ENCODE peak calls at places on chromosome 13, in five cellular contexts. A is IMR-90, T is SK-N-SH, Y is GM12878, C is K562. H is an unnamed sample.

GRCh38 chr13:20217168-20217567 is 15.0 kb downstream of the GJB6 start:
- DNase-seq in T (no peak), A (no peak), C (no peak), Y (no peak), H (peak)

GRCh38 chr13:107035778-107036177 is 467.8 kb upstream of the ARGLU1 start:
- DNase-seq in A (peak), C (no peak), T (no peak), Y (no peak), H (no peak)

GRCh38 chr13:97648881-97649224 is 214.9 kb downstream of the RAP2A start:
- DNase-seq in C (no peak), T (no peak), A (no peak), Y (no peak), H (no peak)

GRCh38 chr13:63190742-63191141 is 1775.1 kb upstream of the PCDH20 start:
- DNase-seq in T (no peak), Y (no peak), C (no peak), A (peak), H (no peak)

GRCh38 chr13:51323824-51324511 is 15.5 kb upstream of the SERPINE3 start:
- DNase-seq in C (no peak), A (no peak), T (no peak), Y (no peak), H (no peak)

GRCh38 chr13:24683833-24684599 is 3.8 kb downstream of the ATP12A start:
- DNase-seq in Y (no peak), A (peak), T (peak), C (peak), H (peak)

GRCh38 chr13:76764429-76764828 is 121.8 kb downstream of the KCTD12 start:
- DNase-seq in A (peak), Y (no peak), C (no peak), T (no peak), H (no peak)

GRCh38 chr13:114279770-114280169 is 1.6 kb upstream of the UPF3A start:
- DNase-seq in T (no peak), A (no peak), Y (no peak), C (no peak), H (no peak)

GRCh38 chr13:27624071-27624470 is 2.4 kb downstream of the POLR1D start:
- DNase-seq in T (no peak), Y (no peak), C (no peak), A (no peak), H (peak)

GRCh38 chr13:91722267-91722884 is 324.0 kb downstream of the GPC5 start:
- DNase-seq in A (peak), Y (no peak), C (peak), T (peak), H (no peak)

GRCh38 chr13:34156841-34157365 is 339.0 kb downstream of the RFC3 start:
- DNase-seq in Y (peak), T (no peak), C (no peak), A (peak), H (peak)

GRCh38 chr13:98366959-98367358 is 189.9 kb upstream of the RNF113B start:
- DNase-seq in T (no peak), A (no peak), Y (no peak), C (no peak), H (no peak)

GRCh38 chr13:100290165-100290801 is 201.4 kb downstream of the PCCA start:
- DNase-seq in C (no peak), T (no peak), Y (no peak), A (peak), H (peak)

GRCh38 chr13:21435710-21436151 is 23.4 kb downstream of the ZDHHC20 start:
- DNase-seq in Y (peak), T (no peak), A (peak), C (peak), H (peak)

GRCh38 chr13:45781553-45782326 is 69.8 kb downstream of the SIAH3 start:
- DNase-seq in Y (no peak), T (peak), A (no peak), C (no peak), H (no peak)

GRCh38 chr13:98340026-98340425 is 163.0 kb upstream of the RNF113B start:
- DNase-seq in A (no peak), Y (no peak), T (no peak), C (no peak), H (no peak)

GRCh38 chr13:24180743-24181384 is 20.3 kb downstream of the SPATA13 start:
- DNase-seq in A (peak), T (no peak), C (no peak), Y (no peak), H (no peak)

GRCh38 chr13:25237083-25237482 is 50.2 kb downstream of the MTMR6 start:
- DNase-seq in A (no peak), C (no peak), Y (no peak), T (no peak), H (no peak)

GRCh38 chr13:39105110-39105509 is 66.9 kb downstream of the NHLRC3 start:
- DNase-seq in Y (no peak), T (peak), A (no peak), C (no peak), H (no peak)

GRCh38 chr13:70042193-70042592 is 65.4 kb upstream of the ATXN8OS start:
- DNase-seq in Y (no peak), A (no peak), T (no peak), C (no peak), H (no peak)
- TF ChIP-seq MXI1 in Y (no peak), A (no peak), T (no peak), C (no peak), H (no peak)

DNA sequence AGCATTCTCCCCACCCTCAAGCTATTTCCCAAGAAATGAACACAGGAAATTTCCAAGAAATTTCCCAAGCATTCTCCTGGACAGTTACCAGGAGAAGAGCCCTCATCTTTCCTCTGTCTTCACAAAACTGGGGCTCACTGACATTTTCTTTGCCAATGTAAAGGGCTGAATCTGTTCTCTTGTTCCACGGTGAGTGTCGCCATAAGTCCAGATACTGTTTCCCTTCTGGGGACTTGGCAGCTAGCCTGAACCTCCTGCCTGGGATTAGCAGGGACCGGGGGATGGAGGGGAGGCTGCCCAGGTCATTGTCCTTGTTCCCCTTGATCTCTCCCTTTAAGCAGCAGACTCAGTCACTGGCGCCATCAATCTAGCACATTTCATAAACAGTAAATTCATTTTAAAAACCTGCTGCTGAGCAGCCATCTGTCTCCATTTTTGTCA is 172.8 kb downstream of the DNAJC15 start:
- DNase-seq in T (peak), A (peak), C (no peak), Y (no peak), H (no peak)
- TF ChIP-seq MXI1 in T (no peak), A (no peak), C (no peak), Y (no peak), H (no peak)

GRCh38 chr13:74320282-74320681 is 186.1 kb upstream of the KLF12 start:
- DNase-seq in Y (no peak), C (no peak), A (no peak), T (no peak), H (no peak)

GRCh38 chr13:74329978-74330377 is 195.8 kb upstream of the KLF12 start:
- DNase-seq in T (no peak), C (no peak), A (no peak), Y (no peak), H (no peak)

GRCh38 chr13:74322562-74322961 is 188.4 kb upstream of the KLF12 start:
- DNase-seq in A (no peak), T (no peak), Y (no peak), C (no peak), H (no peak)

GRCh38 chr13:74324338-74324737 is 190.1 kb upstream of the KLF12 start:
- DNase-seq in Y (no peak), C (no peak), A (no peak), T (no peak), H (no peak)

GRCh38 chr13:74325106-74325505 is 190.9 kb upstream of the KLF12 start:
- DNase-seq in C (no peak), A (peak), T (peak), Y (no peak), H (peak)
- TF ChIP-seq MXI1 in C (no peak), A (no peak), T (peak), Y (no peak), H (no peak)

GRCh38 chr13:30735025-30735967 is at the start of gene ALOX5AP:
- DNase-seq in C (no peak), A (no peak), T (no peak), Y (peak), H (no peak)
- TF ChIP-seq MXI1 in C (no peak), A (no peak), T (no peak), Y (peak), H (no peak)

GRCh38 chr13:112859817-112860190 is 109.2 kb upstream of the MCF2L start:
- DNase-seq in C (no peak), A (peak), T (peak), Y (no peak), H (no peak)

GRCh38 chr13:112867301-112867711 is 101.7 kb upstream of the MCF2L start:
- DNase-seq in C (no peak), A (no peak), Y (no peak), T (no peak), H (no peak)

GRCh38 chr13:112857914-112858490 is 111.0 kb upstream of the MCF2L start:
- DNase-seq in A (no peak), Y (no peak), C (no peak), T (no peak), H (no peak)

GRCh38 chr13:112859128-112859816 is 109.7 kb upstream of the MCF2L start:
- DNase-seq in A (no peak), T (no peak), C (no peak), Y (no peak), H (no peak)

DNA sequence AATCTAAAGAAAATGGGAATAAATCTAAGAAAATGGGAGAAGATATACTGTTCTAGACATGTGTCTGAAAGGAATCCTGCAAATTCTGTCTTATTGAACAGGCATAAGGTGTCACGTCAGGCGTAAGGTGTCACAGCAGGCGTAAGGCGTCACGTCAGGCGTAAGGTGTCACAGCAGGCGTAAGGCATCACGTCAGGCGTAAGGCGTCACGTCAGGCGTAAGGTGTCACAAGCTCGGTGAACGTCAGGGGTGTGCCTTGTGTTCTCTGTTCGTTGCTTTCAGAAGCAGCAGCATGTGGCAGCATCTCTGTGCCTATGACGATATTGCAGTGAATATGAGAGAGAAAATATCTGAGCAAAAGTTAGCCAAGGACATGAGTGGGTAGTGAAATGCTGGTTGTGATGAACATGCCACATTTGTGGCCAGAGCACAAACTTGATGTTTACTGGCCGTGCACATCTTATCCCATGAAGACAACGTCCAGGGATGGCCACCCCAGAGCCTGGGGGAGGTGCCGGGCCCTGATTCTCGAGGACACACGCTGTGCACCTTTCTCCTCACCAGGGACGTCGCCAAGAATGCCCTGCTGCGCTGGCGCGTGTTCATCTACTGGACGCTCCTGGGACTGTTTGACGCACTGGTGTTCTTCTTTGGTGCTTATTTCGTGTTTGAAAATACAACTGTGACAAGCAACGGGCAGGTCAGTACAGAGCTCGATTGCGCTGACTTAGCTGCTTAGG is 107.0 kb upstream of the MCF2L start:
- DNase-seq in T (no peak), C (no peak), Y (no peak), A (no peak), H (no peak)
- TF ChIP-seq MXI1 in T (no peak), C (no peak), Y (no peak), A (no peak), H (no peak)

GRCh38 chr13:112768795-112769411 is 79.1 kb downstream of the ATP11A start:
- DNase-seq in T (no peak), Y (peak), A (no peak), C (no peak), H (no peak)
- TF ChIP-seq MXI1 in T (no peak), Y (no peak), A (no peak), C (no peak), H (no peak)

GRCh38 chr13:28704919-28705318 is 13.9 kb downstream of the SLC46A3 start:
- DNase-seq in A (no peak), T (no peak), Y (no peak), C (no peak), H (no peak)

GRCh38 chr13:28705734-28706133 is 13.0 kb downstream of the SLC46A3 start:
- DNase-seq in T (no peak), A (peak), C (no peak), Y (no peak), H (no peak)

GRCh38 chr13:28704282-28704681 is 14.5 kb downstream of the SLC46A3 start:
- DNase-seq in T (no peak), C (no peak), Y (no peak), A (no peak), H (no peak)

GRCh38 chr13:28710161-28710560 is 8.6 kb downstream of the SLC46A3 start:
- DNase-seq in C (no peak), T (no peak), Y (no peak), A (no peak), H (no peak)

GRCh38 chr13:28707629-28708427 is 10.9 kb downstream of the SLC46A3 start:
- DNase-seq in T (no peak), A (peak), Y (peak), C (peak), H (no peak)
- TF ChIP-seq MXI1 in T (no peak), A (no peak), Y (peak), C (no peak), H (no peak)

GRCh38 chr13:41791056-41791455 is 169.9 kb downstream of the VWA8 start:
- DNase-seq in C (no peak), Y (no peak), T (no peak), A (peak), H (no peak)

GRCh38 chr13:41788552-41788951 is 172.4 kb downstream of the VWA8 start:
- DNase-seq in C (no peak), T (no peak), A (no peak), Y (no peak), H (no peak)

GRCh38 chr13:41780736-41781708 is 179.9 kb downstream of the VWA8 start:
- DNase-seq in C (no peak), A (peak), T (no peak), Y (no peak), H (no peak)

GRCh38 chr13:41782086-41782485 is 178.8 kb downstream of the VWA8 start:
- DNase-seq in Y (no peak), T (no peak), C (no peak), A (no peak), H (peak)

GRCh38 chr13:41785402-41786142 is 175.3 kb downstream of the VWA8 start:
- DNase-seq in Y (no peak), A (no peak), T (no peak), C (no peak), H (no peak)
- TF ChIP-seq MXI1 in Y (no peak), A (no peak), T (no peak), C (no peak), H (no peak)

H was measured in HepG2.